ENCODE peak calls at places on chromosomes 7 and 10, in five cellular contexts. J is esophagus muscularis mucosa, L is transverse colon, Q is RWPE1, H is GM12878. R is an unnamed sample.

GRCh38 chr10:33157108-33157507 is 177.4 kb downstream of the NRP1 start:
- DNase-seq in J (no peak), L (no peak), Q (peak; percentile 21), H (no peak), R (no peak)

GRCh38 chr7:73565675-73566342 is 8.3 kb upstream of the BCL7B start:
- DNase-seq in L (no peak), J (no peak), H (no peak), Q (no peak), R (no peak)

GRCh38 chr7:135159359-135160087 is 11.0 kb downstream of the CYREN start:
- DNase-seq in L (no peak), H (no peak), J (no peak), Q (no peak), R (no peak)

GRCh38 chr7:7970113-7970619 is 1.6 kb downstream of the GLCCI1 start:
- DNase-seq in J (no peak), L (no peak), H (no peak), Q (no peak), R (no peak)

GRCh38 chr10:22321156-22321711 is 335 bp downstream of the BMI1 start:
- DNase-seq in H (no peak), Q (no peak), L (peak; percentile 61), J (no peak), R (peak; percentile 79)

GRCh38 chr10:131928248-131929095 is 27.7 kb downstream of the PPP2R2D start:
- DNase-seq in Q (no peak), J (no peak), H (peak; percentile 40), L (no peak), R (peak; percentile 45)

GRCh38 chr7:107167483-107168232 is 1.1 kb upstream of the HBP1 start:
- DNase-seq in H (no peak), J (no peak), Q (peak; percentile 70), L (no peak), R (no peak)

GRCh38 chr10:77290528-77291155 is 347.0 kb downstream of the KCNMA1 start:
- DNase-seq in H (no peak), L (no peak), J (no peak), Q (peak; percentile 41), R (no peak)

GRCh38 chr7:80611779-80612178 is 26.7 kb upstream of the CD36 start:
- DNase-seq in J (no peak), L (no peak), H (no peak), Q (no peak), R (no peak)

GRCh38 chr10:69142983-69143382 is 19.0 kb downstream of the VPS26A start:
- DNase-seq in L (no peak), Q (no peak), J (no peak), H (no peak), R (no peak)

GRCh38 chr10:122856902-122857301 is 11.2 kb upstream of the CUZD1 start:
- DNase-seq in H (no peak), Q (no peak), L (no peak), J (no peak), R (no peak)

GRCh38 chr10:115981056-115981455 is 291.9 kb downstream of the GFRA1 start:
- DNase-seq in L (no peak), H (no peak), Q (no peak), J (no peak), R (no peak)

GRCh38 chr7:7799138-7799537 is 80.7 kb upstream of the RPA3 start:
- DNase-seq in Q (peak; percentile 4), L (no peak), J (no peak), H (no peak), R (no peak)

GRCh38 chr7:47804767-47805545 is 143.3 kb downstream of the PKD1L1 start:
- DNase-seq in J (no peak), Q (peak; percentile 18), L (no peak), H (no peak), R (no peak)

GRCh38 chr10:60521974-60522405 is 132.3 kb upstream of the ANK3 start:
- DNase-seq in L (no peak), Q (no peak), J (no peak), H (no peak), R (no peak)

GRCh38 chr10:52858722-52859121 is 86.1 kb upstream of the MBL2 start:
- DNase-seq in L (no peak), J (no peak), Q (no peak), H (no peak), R (no peak)

GRCh38 chr7:36202347-36202896 is 49.4 kb downstream of the EEPD1 start:
- DNase-seq in Q (no peak), H (no peak), J (no peak), L (no peak), R (no peak)

GRCh38 chr10:122570920-122571319 is 10.4 kb downstream of the DMBT1 start:
- DNase-seq in H (no peak), L (no peak), J (no peak), Q (no peak), R (no peak)

GRCh38 chr10:91410638-91411367 is 659 bp downstream of the HECTD2 start:
- DNase-seq in H (no peak), J (no peak), Q (peak; percentile 48), L (no peak), R (no peak)

GRCh38 chr7:116752305-116753074 is 80.5 kb downstream of the MET start:
- DNase-seq in L (no peak), Q (no peak), J (no peak), H (no peak), R (no peak)

GRCh38 chr7:4724648-4725013 is 42.5 kb downstream of the FOXK1 start:
- DNase-seq in H (no peak), Q (peak; percentile 19), L (no peak), J (no peak), R (no peak)

GRCh38 chr10:19316204-19316870 is 267.7 kb downstream of the MALRD1 start:
- DNase-seq in Q (no peak), J (no peak), H (no peak), L (no peak), R (no peak)

GRCh38 chr7:98213296-98213873 is 2.1 kb downstream of the BHLHA15 start:
- DNase-seq in H (no peak), J (no peak), Q (no peak), L (no peak), R (peak; percentile 53)

GRCh38 chr10:32437334-32437733 is 8.6 kb upstream of the CCDC7 start:
- DNase-seq in J (no peak), L (no peak), Q (no peak), H (no peak), R (no peak)

GRCh38 chr7:77330169-77330882 is 85.8 kb downstream of the GSAP start:
- DNase-seq in J (peak; percentile 39), Q (no peak), L (no peak), H (peak; percentile 86), R (no peak)

GRCh38 chr7:100452513-100452912 is 11.5 kb downstream of the SPACDR start:
- DNase-seq in Q (no peak), J (no peak), H (no peak), L (no peak), R (no peak)

GRCh38 chr7:131900785-131901287 is 344.4 kb upstream of the PODXL start:
- DNase-seq in Q (no peak), L (no peak), H (no peak), J (no peak), R (peak; percentile 21)

GRCh38 chr10:129690248-129691070 is 223.4 kb downstream of the MGMT start:
- DNase-seq in H (no peak), L (no peak), Q (no peak), J (no peak), R (no peak)

GRCh38 chr7:66145404-66145843 is 30.8 kb downstream of the CRCP start:
- DNase-seq in L (peak; percentile 35), H (no peak), Q (no peak), J (no peak), R (no peak)

DNA sequence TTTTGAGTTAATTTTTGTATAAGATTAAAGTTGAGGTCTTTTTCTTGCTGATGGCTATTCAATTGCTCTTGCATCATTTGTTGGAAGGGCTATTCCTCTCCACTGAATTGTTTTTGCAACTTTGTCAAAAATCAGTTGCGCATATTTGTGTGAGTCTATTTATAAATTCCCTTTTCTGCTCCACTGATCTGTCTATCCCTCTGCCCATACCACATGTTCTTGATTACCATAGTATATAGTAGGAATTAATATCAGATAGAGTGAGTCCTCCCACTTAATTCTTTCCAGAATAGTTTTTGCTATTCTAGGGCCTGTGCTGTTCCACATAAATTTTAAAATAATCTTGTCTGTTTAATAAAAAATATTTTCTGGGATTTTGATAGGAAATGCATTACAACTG is 152.3 kb upstream of the ADCY1 start:
- DNase-seq in L (no peak), Q (no peak), H (no peak), J (no peak), R (no peak)
- H3K27ac ChIP-seq in L (no peak overlapping the region), Q (no peak overlapping the region), H (no peak overlapping the region), J (no peak overlapping the region), R (no peak overlapping the region)

DNA sequence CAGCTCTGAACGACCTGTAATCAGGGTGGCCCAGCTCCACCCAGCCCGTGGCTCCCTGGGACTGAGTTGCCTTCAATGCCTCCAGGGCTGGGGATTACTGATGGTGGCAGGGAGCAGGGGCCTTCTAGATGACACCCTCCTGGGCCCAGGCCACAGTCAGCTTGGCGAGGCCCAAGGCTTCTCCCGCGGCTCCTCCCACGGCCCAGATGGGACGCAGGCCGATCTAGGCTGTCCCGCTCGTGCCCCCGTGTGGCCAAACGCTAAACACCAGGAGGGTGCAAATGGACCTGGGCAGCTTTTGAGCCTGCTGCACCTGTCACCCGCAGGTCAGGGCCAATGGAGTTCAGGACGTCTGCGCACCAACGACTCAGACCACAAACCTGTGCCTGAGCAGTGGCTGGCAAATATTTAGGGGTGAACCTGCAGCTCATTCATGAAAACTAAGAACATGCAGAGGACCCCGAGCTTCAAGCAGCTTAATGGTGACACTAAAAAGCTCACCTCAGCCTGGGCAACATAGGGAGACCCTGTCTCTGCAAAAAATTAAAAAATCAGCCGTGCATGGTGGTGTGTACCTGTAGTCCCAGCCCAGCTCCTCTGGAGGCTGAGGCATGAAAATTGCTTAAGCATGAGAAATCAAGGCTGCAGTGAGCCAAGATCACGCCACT is 43.2 kb downstream of the ASB13 start:
- DNase-seq in J (peak; percentile 93), L (peak; percentile 95), H (peak; percentile 23), Q (peak; percentile 80), R (no peak)
- TF ChIP-seq CTCF in J (peak; percentile 97), L (peak; percentile 94), H (peak; percentile 93), Q (peak; percentile 91), R (peak; percentile 92)

GRCh38 chr10:612696-613095 is 76.8 kb downstream of the DIP2C start:
- DNase-seq in J (no peak), H (no peak), Q (no peak), L (no peak), R (no peak)

GRCh38 chr10:614772-615582 is 74.5 kb downstream of the DIP2C start:
- DNase-seq in L (no peak), J (no peak), Q (no peak), H (no peak), R (no peak)

GRCh38 chr10:614341-614664 is 75.2 kb downstream of the DIP2C start:
- DNase-seq in J (no peak), L (no peak), Q (no peak), H (no peak), R (no peak)

GRCh38 chr10:613217-613616 is 76.3 kb downstream of the DIP2C start:
- DNase-seq in L (peak; percentile 72), H (no peak), J (no peak), Q (peak; percentile 59), R (no peak)

GRCh38 chr10:613661-614340 is 75.7 kb downstream of the DIP2C start:
- DNase-seq in J (no peak), Q (no peak), L (no peak), H (no peak), R (no peak)
- H3K27ac ChIP-seq in J (peak overlapping the region; percentile 61), Q (no peak overlapping the region), L (peak overlapping the region; percentile 72), H (no peak overlapping the region), R (peak overlapping the region; percentile 19)

DNA sequence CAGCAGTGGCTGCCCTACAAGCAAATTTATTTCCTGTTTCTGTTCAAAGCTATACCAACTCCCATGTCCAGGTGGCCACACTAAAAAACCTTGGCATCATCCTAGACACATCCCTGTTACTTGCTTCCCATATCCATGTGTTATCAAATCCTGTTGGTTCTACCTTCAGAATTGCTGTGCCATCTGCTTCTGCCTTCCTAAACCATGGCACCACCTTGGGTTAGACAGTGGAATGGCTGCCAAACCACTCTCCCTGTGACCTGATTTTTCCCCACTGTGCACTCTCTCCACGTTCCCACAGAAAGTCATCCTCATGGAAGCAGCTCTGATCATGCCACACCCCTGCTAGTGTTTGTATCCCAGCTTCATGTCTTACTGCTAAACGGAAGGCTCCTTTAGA is 697.6 kb upstream of the GALNT17 start:
- DNase-seq in H (no peak), L (no peak), J (no peak), Q (peak; percentile 7), R (no peak)
- TF ChIP-seq CTCF in H (peak; percentile 20), L (no peak), J (peak; percentile 12), Q (no peak), R (peak; percentile 41)

R was measured in ascending aorta.